ENCODE peak calls at places on chromosome 21, in six cellular contexts. One of them, this sample, is unnamed.

GRCh38 chr21:38494688-38495087 is 3.6 kb downstream of the ERG start:
- DNase-seq in tibial artery: peak
- DNase-seq in CD8-positive, alpha-beta T cell: no peak
- DNase-seq in T-cell: no peak
- DNase-seq in aorta: peak
- DNase-seq in stimulated activated CD4-positive, alpha-beta T cell treated with anti-CD3 and anti-CD28 coated beads, Interleukin-2, amount 100 ng/mL, for 48 hours: no peak
- DNase-seq in this sample: no peak

GRCh38 chr21:20330652-20331051 is 667.6 kb upstream of the NCAM2 start:
- DNase-seq in tibial artery: no peak
- DNase-seq in CD8-positive, alpha-beta T cell: no peak
- DNase-seq in T-cell: no peak
- DNase-seq in aorta: no peak
- DNase-seq in stimulated activated CD4-positive, alpha-beta T cell treated with anti-CD3 and anti-CD28 coated beads, Interleukin-2, amount 100 ng/mL, for 48 hours: no peak
- DNase-seq in this sample: no peak

GRCh38 chr21:42441963-42442362 is 38.3 kb downstream of the UBASH3A start:
- DNase-seq in tibial artery: no peak
- DNase-seq in CD8-positive, alpha-beta T cell: no peak
- DNase-seq in T-cell: no peak
- DNase-seq in aorta: no peak
- DNase-seq in stimulated activated CD4-positive, alpha-beta T cell treated with anti-CD3 and anti-CD28 coated beads, Interleukin-2, amount 100 ng/mL, for 48 hours: no peak
- DNase-seq in this sample: no peak

GRCh38 chr21:34065015-34065414 is 8.4 kb upstream of the MRPS6 start:
- DNase-seq in tibial artery: no peak
- DNase-seq in CD8-positive, alpha-beta T cell: no peak
- DNase-seq in T-cell: no peak
- DNase-seq in aorta: no peak
- DNase-seq in stimulated activated CD4-positive, alpha-beta T cell treated with anti-CD3 and anti-CD28 coated beads, Interleukin-2, amount 100 ng/mL, for 48 hours: no peak
- DNase-seq in this sample: no peak

GRCh38 chr21:27725916-27726315 is 759.0 kb upstream of the ADAMTS5 start:
- DNase-seq in tibial artery: no peak
- DNase-seq in CD8-positive, alpha-beta T cell: no peak
- DNase-seq in T-cell: no peak
- DNase-seq in aorta: no peak
- DNase-seq in stimulated activated CD4-positive, alpha-beta T cell treated with anti-CD3 and anti-CD28 coated beads, Interleukin-2, amount 100 ng/mL, for 48 hours: no peak
- DNase-seq in this sample: no peak

GRCh38 chr21:36310016-36310415 is 10.0 kb upstream of the MORC3 start:
- DNase-seq in tibial artery: no peak
- DNase-seq in CD8-positive, alpha-beta T cell: no peak
- DNase-seq in T-cell: no peak
- DNase-seq in aorta: no peak
- DNase-seq in stimulated activated CD4-positive, alpha-beta T cell treated with anti-CD3 and anti-CD28 coated beads, Interleukin-2, amount 100 ng/mL, for 48 hours: no peak
- DNase-seq in this sample: no peak

GRCh38 chr21:22106720-22107410 is 1108.7 kb downstream of the NCAM2 start:
- DNase-seq in tibial artery: no peak
- DNase-seq in CD8-positive, alpha-beta T cell: no peak
- DNase-seq in T-cell: no peak
- DNase-seq in aorta: no peak
- DNase-seq in stimulated activated CD4-positive, alpha-beta T cell treated with anti-CD3 and anti-CD28 coated beads, Interleukin-2, amount 100 ng/mL, for 48 hours: no peak
- DNase-seq in this sample: no peak

GRCh38 chr21:41142051-41142795 is 25.7 kb upstream of the BACE2 start:
- DNase-seq in tibial artery: no peak
- DNase-seq in CD8-positive, alpha-beta T cell: no peak
- DNase-seq in T-cell: no peak
- DNase-seq in aorta: peak
- DNase-seq in stimulated activated CD4-positive, alpha-beta T cell treated with anti-CD3 and anti-CD28 coated beads, Interleukin-2, amount 100 ng/mL, for 48 hours: no peak
- DNase-seq in this sample: no peak

GRCh38 chr21:25967566-25968438 is 202.8 kb downstream of the APP start:
- DNase-seq in tibial artery: no peak
- DNase-seq in CD8-positive, alpha-beta T cell: no peak
- DNase-seq in T-cell: no peak
- DNase-seq in aorta: no peak
- DNase-seq in stimulated activated CD4-positive, alpha-beta T cell treated with anti-CD3 and anti-CD28 coated beads, Interleukin-2, amount 100 ng/mL, for 48 hours: no peak
- DNase-seq in this sample: peak

GRCh38 chr21:26769613-26770188 is 75.5 kb downstream of the ADAMTS1 start:
- DNase-seq in tibial artery: no peak
- DNase-seq in CD8-positive, alpha-beta T cell: no peak
- DNase-seq in T-cell: no peak
- DNase-seq in aorta: no peak
- DNase-seq in stimulated activated CD4-positive, alpha-beta T cell treated with anti-CD3 and anti-CD28 coated beads, Interleukin-2, amount 100 ng/mL, for 48 hours: no peak
- DNase-seq in this sample: no peak

GRCh38 chr21:45570826-45571601 is 28.8 kb upstream of the SLC19A1 start:
- DNase-seq in tibial artery: no peak
- DNase-seq in CD8-positive, alpha-beta T cell: no peak
- DNase-seq in T-cell: no peak
- DNase-seq in aorta: no peak
- DNase-seq in stimulated activated CD4-positive, alpha-beta T cell treated with anti-CD3 and anti-CD28 coated beads, Interleukin-2, amount 100 ng/mL, for 48 hours: no peak
- DNase-seq in this sample: no peak

GRCh38 chr21:39281207-39281606 is 32.2 kb downstream of the BRWD1 start:
- DNase-seq in tibial artery: no peak
- DNase-seq in CD8-positive, alpha-beta T cell: no peak
- DNase-seq in T-cell: no peak
- DNase-seq in aorta: no peak
- DNase-seq in stimulated activated CD4-positive, alpha-beta T cell treated with anti-CD3 and anti-CD28 coated beads, Interleukin-2, amount 100 ng/mL, for 48 hours: no peak
- DNase-seq in this sample: no peak

GRCh38 chr21:34367320-34367935 is 3.6 kb downstream of the KCNE2 start:
- DNase-seq in tibial artery: peak
- DNase-seq in CD8-positive, alpha-beta T cell: no peak
- DNase-seq in T-cell: peak
- DNase-seq in aorta: no peak
- DNase-seq in stimulated activated CD4-positive, alpha-beta T cell treated with anti-CD3 and anti-CD28 coated beads, Interleukin-2, amount 100 ng/mL, for 48 hours: peak
- DNase-seq in this sample: peak

GRCh38 chr21:44574457-44575306 is 1.2 kb downstream of the KRTAP10-4 start:
- DNase-seq in tibial artery: no peak
- DNase-seq in CD8-positive, alpha-beta T cell: no peak
- DNase-seq in T-cell: no peak
- DNase-seq in aorta: no peak
- DNase-seq in stimulated activated CD4-positive, alpha-beta T cell treated with anti-CD3 and anti-CD28 coated beads, Interleukin-2, amount 100 ng/mL, for 48 hours: no peak
- DNase-seq in this sample: no peak

GRCh38 chr21:25708467-25709065 is 26.1 kb downstream of the ATP5PF start:
- DNase-seq in tibial artery: peak
- DNase-seq in CD8-positive, alpha-beta T cell: peak
- DNase-seq in T-cell: peak
- DNase-seq in aorta: no peak
- DNase-seq in stimulated activated CD4-positive, alpha-beta T cell treated with anti-CD3 and anti-CD28 coated beads, Interleukin-2, amount 100 ng/mL, for 48 hours: peak
- DNase-seq in this sample: peak

This sample was measured in body of pancreas.